ENCODE peak calls at places on chromosomes 5 and 9, in four cellular contexts. D is Panc1, Q is gastrocnemius medialis, I is GM23338. B is an unnamed sample. For H3K36me3 and H3K27me3, the result is how much of the 10 kb centered on the place peaks cover.

GRCh38 chr9:100933656-100934055 is 94.9 kb upstream of the PLPPR1 start:
- DNase-seq in Q (no peak), I (no peak), D (no peak), B (peak)

GRCh38 chr9:13863112-13863511 is 450.8 kb downstream of the NFIB start:
- DNase-seq in I (no peak), Q (peak), D (no peak), B (no peak)

GRCh38 chr9:112694910-112695555 is 22.9 kb downstream of the INIP start:
- DNase-seq in Q (no peak), I (no peak), D (no peak), B (no peak)

GRCh38 chr9:76594764-76595410 is 135.9 kb downstream of the GCNT1 start:
- DNase-seq in I (peak), Q (no peak), D (no peak), B (no peak)

GRCh38 chr5:131974956-131975726 is 29.7 kb upstream of the MEIKIN start:
- DNase-seq in D (no peak), I (peak), Q (no peak), B (no peak)

GRCh38 chr9:105385372-105385985 is 62.4 kb upstream of the FSD1L start:
- DNase-seq in D (peak), Q (peak), I (peak), B (no peak)

GRCh38 chr9:7210854-7211637 is 453.3 kb downstream of the KDM4C start:
- DNase-seq in D (no peak), I (peak), Q (no peak), B (no peak)

GRCh38 chr5:37665889-37666288 is 174.0 kb downstream of the GDNF start:
- DNase-seq in I (peak), Q (peak), D (no peak), B (peak)

GRCh38 chr9:20526500-20527319 is 95.6 kb downstream of the MLLT3 start:
- DNase-seq in Q (no peak), I (peak), D (no peak), B (no peak)

GRCh38 chr5:168128556-168128955 is 162.9 kb upstream of the WWC1 start:
- DNase-seq in Q (no peak), D (no peak), I (no peak), B (no peak)

GRCh38 chr9:129776566-129776937 is 23.7 kb upstream of the PTGES start:
- DNase-seq in D (no peak), Q (no peak), I (no peak), B (no peak)

GRCh38 chr5:77774981-77775772 is 962 bp downstream of the TBCA start:
- DNase-seq in I (peak), Q (peak), D (peak), B (no peak)

GRCh38 chr9:40884072-40884901 is 244.2 kb downstream of the FOXD4L6 start:
- DNase-seq in I (no peak), D (no peak), Q (no peak), B (no peak)

GRCh38 chr9:98795295-98795955 is 930 bp downstream of the ANKS6 start:
- DNase-seq in D (no peak), Q (no peak), I (no peak), B (no peak)

GRCh38 chr9:86062845-86063693 is 36.3 kb downstream of the GOLM1 start:
- DNase-seq in Q (no peak), D (no peak), I (no peak), B (no peak)

GRCh38 chr5:35149041-35149440 is 81.2 kb downstream of the PRLR start:
- DNase-seq in I (no peak), Q (no peak), D (no peak), B (no peak)

GRCh38 chr5:150137168-150137957 is 18.3 kb downstream of the PDGFRB start:
- DNase-seq in Q (no peak), I (peak), D (no peak), B (no peak)

GRCh38 chr5:172147857-172148256 is 40.2 kb downstream of the STK10 start:
- DNase-seq in I (no peak), Q (no peak), D (no peak), B (no peak)

GRCh38 chr9:134922932-134923240 is 5.2 kb upstream of the FCN1 start:
- DNase-seq in Q (no peak), I (no peak), D (no peak), B (no peak)

GRCh38 chr9:112050544-112051475 is 124.3 kb downstream of the SUSD1 start:
- DNase-seq in I (no peak), D (no peak), Q (no peak), B (peak)

GRCh38 chr5:111680737-111681413 is 76.1 kb downstream of the NREP start:
- DNase-seq in I (no peak), D (no peak), Q (peak), B (peak)

GRCh38 chr9:87140605-87141109 is 193.4 kb upstream of the GAS1 start:
- DNase-seq in Q (peak), D (no peak), I (no peak), B (no peak)

GRCh38 chr9:93304574-93305496 is 120.9 kb downstream of the WNK2 start:
- DNase-seq in Q (peak), I (peak), D (peak), B (no peak)

GRCh38 chr9:98804083-98804482 is 3.4 kb upstream of the GALNT12 start:
- DNase-seq in I (no peak), Q (no peak), D (no peak), B (no peak)

GRCh38 chr9:3502560-3503398 is 23.0 kb downstream of the RFX3 start:
- DNase-seq in D (no peak), Q (no peak), I (no peak), B (no peak)

GRCh38 chr9:86274821-86275643 is 7.3 kb downstream of the ISCA1 start:
- DNase-seq in I (peak), Q (no peak), D (no peak), B (no peak)

GRCh38 chr9:37156205-37156604 is 35.8 kb downstream of the ZCCHC7 start:
- DNase-seq in Q (no peak), I (no peak), D (no peak), B (no peak)
- H3K36me3 ChIP-seq in Q (under half), I (under half), D (under half), B (under half)

DNA sequence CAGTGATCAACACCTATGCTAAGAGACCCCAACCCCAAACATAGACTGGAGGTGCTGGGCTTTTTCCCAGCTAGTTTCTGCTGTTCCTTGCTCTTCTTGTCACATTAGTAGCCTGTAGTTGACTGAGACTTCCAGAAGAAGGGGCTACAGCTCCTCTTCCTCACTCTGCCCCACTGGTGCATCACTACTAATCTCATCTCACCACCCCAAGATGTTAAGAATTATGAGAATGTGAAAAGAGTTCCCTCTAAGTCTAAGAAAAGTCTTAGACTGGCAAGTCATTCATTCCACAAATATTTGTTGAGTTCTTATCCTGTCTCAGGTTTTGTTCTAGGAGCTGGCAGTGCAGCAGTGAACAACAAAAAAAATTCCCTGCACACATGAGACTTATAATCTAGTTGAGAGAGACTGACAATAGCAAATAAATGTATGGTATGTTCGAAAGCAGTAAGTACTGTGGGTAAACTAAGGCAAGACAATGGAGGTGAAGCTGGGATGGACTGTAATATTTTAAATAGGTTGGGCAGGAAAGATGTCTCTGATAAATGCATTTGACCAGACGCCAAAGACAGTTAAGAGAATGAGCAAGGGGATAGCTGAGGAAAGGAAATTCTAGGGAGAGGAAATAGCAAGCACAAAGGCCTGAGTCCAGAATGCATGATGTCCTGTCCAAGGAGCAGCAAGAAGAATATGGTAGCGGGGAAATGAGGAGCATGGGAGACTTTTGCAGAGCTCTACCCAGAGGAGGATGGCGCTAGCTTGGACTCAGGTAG is 92.3 kb downstream of the PTCD2 start:
- DNase-seq in Q (no peak), I (no peak), D (no peak), B (no peak)
- TF ChIP-seq CTCF in Q (no peak), I (peak), D (no peak), B (no peak)

GRCh38 chr5:56561-57290 is 35.2 kb upstream of the PLEKHG4B start:
- DNase-seq in I (peak), D (no peak), Q (no peak), B (no peak)

GRCh38 chr5:53381-54174 is 38.4 kb upstream of the PLEKHG4B start:
- DNase-seq in I (peak), D (no peak), Q (no peak), B (no peak)

GRCh38 chr5:54876-55569 is 36.9 kb upstream of the PLEKHG4B start:
- DNase-seq in D (no peak), Q (no peak), I (no peak), B (no peak)

GRCh38 chr5:51500-51823 is 40.5 kb upstream of the PLEKHG4B start:
- DNase-seq in Q (no peak), D (no peak), I (no peak), B (no peak)

DNA sequence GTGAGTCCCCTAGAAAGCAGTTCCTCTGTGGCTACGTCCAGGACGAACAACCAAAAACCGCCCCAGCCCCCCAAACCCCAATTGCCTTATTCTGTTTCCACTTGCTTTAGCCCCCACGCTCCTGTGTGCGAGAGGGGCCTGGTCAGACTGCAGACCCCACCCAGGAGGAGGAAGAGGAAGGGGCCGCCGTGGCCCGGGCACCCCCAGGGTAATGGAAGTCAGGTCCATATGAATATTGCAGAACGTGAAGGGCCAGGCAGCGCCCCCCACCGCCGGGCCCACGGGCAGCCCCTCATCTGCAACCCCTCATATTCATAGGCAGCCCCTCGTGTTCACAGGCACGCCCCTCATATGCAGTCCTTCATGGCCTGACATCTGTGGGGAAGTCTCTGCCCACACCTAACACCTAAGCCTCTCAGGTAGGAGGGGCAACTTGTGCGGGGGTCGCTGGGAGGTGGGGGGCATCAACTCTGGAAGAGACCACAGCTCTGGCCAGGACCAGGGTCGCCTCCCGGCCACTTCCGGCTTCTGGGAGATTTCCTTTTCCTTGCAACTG is 37.7 kb upstream of the PLEKHG4B start:
- DNase-seq in Q (no peak), I (no peak), D (no peak), B (no peak)
- H3K27me3 ChIP-seq in Q (under half), I (under half), D (under half), B (under half)

DNA sequence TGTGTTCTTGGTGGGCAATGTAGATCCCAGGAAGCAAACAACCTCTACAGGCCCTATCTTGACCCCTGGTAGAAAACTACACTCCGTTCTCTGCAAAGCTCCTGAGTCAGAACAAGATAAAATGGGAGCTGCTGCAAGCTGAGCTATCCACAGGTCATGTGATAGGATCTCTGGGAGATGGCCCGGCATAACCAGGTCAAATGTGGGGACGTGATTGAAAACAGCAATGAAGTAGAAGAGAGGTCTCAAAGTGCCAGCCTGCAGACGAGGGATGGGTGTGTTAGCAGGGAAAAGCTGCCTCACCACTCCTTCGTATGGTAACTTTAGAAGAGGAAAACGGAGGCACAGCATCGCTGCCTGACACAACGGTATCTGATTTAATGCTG is 25.0 kb downstream of the NRG2 start:
- DNase-seq in Q (peak), D (no peak), I (no peak), B (no peak)
- H3K36me3 ChIP-seq in Q (under half), D (under half), I (under half), B (under half)

GRCh38 chr5:20335978-20336377 is 348.0 kb upstream of the CDH18 start:
- DNase-seq in Q (no peak), I (peak), D (no peak), B (no peak)
- TF ChIP-seq CTCF in Q (no peak), I (peak), D (peak), B (no peak)

DNA sequence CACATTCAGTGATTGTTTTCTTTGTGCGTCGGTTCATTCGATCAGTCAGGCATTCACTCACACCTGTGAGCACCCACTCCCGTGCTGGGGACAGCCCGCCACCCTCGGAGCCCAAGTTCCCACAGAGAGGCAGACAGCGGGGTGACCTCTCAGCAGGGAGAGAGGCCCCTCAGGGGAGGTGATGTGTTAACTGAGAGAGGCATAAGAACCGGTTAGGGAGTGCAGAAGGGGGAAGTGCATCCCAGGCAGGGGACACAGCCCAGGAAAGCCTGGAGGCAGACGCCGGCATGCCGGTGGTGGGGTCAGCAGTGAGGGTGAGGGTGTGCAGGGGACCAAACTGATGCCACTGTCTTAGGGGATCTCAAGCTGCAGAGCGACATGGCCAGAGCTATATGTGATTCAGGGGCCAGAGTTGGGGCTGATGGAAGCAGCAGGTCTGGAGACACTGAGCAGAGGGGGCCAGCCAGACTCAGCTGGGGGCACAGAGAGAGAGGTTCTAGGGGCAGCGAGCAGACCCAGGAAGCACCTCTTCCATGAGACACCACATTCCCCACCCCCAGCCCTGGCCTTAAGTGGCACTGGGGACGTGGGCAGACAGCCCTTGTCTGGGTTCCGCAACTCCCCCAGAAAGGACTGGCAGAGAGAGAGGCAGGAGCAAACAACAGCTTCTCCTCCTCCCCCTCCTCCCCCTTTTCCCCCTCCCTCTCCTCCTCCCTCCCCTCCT is 35.9 kb downstream of the HK3 start:
- DNase-seq in Q (no peak), I (no peak), D (no peak), B (no peak)
- H3K27me3 ChIP-seq in Q (under half), I (under half), D (under half), B (half or more)

GRCh38 chr5:173320259-173320658 is 8.0 kb downstream of the STC2 start:
- DNase-seq in D (no peak), Q (no peak), I (no peak), B (no peak)

GRCh38 chr5:173318338-173318737 is 9.9 kb downstream of the STC2 start:
- DNase-seq in Q (no peak), I (no peak), D (no peak), B (no peak)

GRCh38 chr5:173317852-173318251 is 10.4 kb downstream of the STC2 start:
- DNase-seq in D (no peak), I (no peak), Q (no peak), B (no peak)

GRCh38 chr5:173318881-173319609 is 9.2 kb downstream of the STC2 start:
- DNase-seq in Q (no peak), D (no peak), I (no peak), B (no peak)

DNA sequence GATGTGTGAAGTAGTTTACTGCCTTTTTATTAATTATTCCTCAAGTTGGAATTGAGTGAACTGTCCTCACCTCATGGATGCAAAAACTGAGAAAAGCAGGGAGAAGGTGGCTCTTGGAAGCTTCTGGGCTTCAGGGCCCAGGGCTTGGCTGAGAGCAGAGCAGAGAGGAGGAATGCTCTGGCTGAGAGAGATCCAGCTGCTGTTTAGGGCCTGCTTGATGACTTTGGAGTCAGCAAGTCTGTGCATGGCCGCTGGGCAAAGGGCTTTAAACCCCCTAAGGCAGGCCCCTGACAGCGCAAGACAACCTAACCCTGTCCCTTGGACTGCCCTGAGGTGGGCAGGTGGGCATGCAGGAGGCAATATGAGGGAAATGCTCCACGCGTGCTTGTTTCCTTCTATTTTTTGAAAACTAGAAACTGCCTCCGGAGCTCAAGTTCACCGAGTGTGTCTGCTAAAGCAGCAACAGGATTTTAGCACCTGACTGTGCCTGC is 8.6 kb downstream of the STC2 start:
- DNase-seq in D (no peak), I (no peak), Q (no peak), B (no peak)
- H3K36me3 ChIP-seq in D (under half), I (half or more), Q (under half), B (under half)

B was measured in kidney epithelial cell.